ENCODE peak calls at places on chromosomes 6 and 20, in ten cellular contexts. D is IMR-90, M is stomach, Y is body of pancreas, K is adrenal gland, L is HepG2, S is HCT116, J is sigmoid colon, H is breast epithelium, I is spleen. P is an unnamed sample. For H3K9me3, the result is how much of the 10 kb centered on the place peaks cover.

GRCh38 chr6:2659882-2660281 is 90.8 kb downstream of the MYLK4 start:
- DNase-seq in D (peak), M (no peak), Y (no peak), K (no peak), L (no peak), S (no peak), J (no peak), H (no peak), I (no peak), P (no peak)

GRCh38 chr20:17933711-17934110 is 34.9 kb downstream of the SNX5 start:
- DNase-seq in D (no peak), M (no peak), Y (no peak), K (no peak), L (peak), S (no peak), J (no peak), H (no peak), I (no peak), P (no peak)

GRCh38 chr20:10369723-10370090 is 64.3 kb downstream of the MKKS start:
- DNase-seq in D (peak), M (peak), Y (no peak), K (no peak), L (no peak), S (no peak), J (no peak), H (no peak), I (no peak), P (no peak)

GRCh38 chr20:57991211-57991841 is 237.1 kb downstream of the ANKRD60 start:
- DNase-seq in D (no peak), M (no peak), Y (no peak), K (no peak), L (no peak), S (no peak), J (no peak), H (peak), I (no peak), P (no peak)

GRCh38 chr20:33909331-33909921 is 84.3 kb upstream of the RALY start:
- DNase-seq in D (peak), M (peak), Y (no peak), K (no peak), L (peak), S (peak), J (no peak), H (no peak), I (no peak), P (no peak)

GRCh38 chr6:3768502-3768901 is 17.0 kb upstream of the PXDC1 start:
- DNase-seq in D (no peak), M (no peak), Y (no peak), K (no peak), L (no peak), S (no peak), J (no peak), H (no peak), I (no peak), P (no peak)

GRCh38 chr6:170024940-170025339 is 265.9 kb downstream of the DLL1 start:
- DNase-seq in D (peak), M (peak), Y (peak), K (peak), L (no peak), S (no peak), J (peak), H (peak), I (peak), P (peak)

GRCh38 chr20:57620274-57620990 is at the start of gene ZBP1:
- DNase-seq in D (no peak), M (peak), Y (no peak), K (no peak), L (no peak), S (no peak), J (no peak), H (no peak), I (peak), P (no peak)

GRCh38 chr6:57013501-57013900 is 33.0 kb upstream of the KIAA1586 start:
- DNase-seq in D (peak), M (no peak), Y (no peak), K (no peak), L (no peak), S (no peak), J (no peak), H (no peak), I (no peak), P (no peak)

GRCh38 chr6:30670760-30671527 is 1.9 kb downstream of the DHX16 start:
- DNase-seq in D (no peak), M (no peak), Y (no peak), K (no peak), L (peak), S (no peak), J (no peak), H (no peak), I (no peak), P (no peak)
- TF ChIP-seq CTCF in D (peak), M (no peak), Y (no peak), K (no peak), L (peak), S (peak), J (no peak), H (no peak), I (no peak), P (no peak)

DNA sequence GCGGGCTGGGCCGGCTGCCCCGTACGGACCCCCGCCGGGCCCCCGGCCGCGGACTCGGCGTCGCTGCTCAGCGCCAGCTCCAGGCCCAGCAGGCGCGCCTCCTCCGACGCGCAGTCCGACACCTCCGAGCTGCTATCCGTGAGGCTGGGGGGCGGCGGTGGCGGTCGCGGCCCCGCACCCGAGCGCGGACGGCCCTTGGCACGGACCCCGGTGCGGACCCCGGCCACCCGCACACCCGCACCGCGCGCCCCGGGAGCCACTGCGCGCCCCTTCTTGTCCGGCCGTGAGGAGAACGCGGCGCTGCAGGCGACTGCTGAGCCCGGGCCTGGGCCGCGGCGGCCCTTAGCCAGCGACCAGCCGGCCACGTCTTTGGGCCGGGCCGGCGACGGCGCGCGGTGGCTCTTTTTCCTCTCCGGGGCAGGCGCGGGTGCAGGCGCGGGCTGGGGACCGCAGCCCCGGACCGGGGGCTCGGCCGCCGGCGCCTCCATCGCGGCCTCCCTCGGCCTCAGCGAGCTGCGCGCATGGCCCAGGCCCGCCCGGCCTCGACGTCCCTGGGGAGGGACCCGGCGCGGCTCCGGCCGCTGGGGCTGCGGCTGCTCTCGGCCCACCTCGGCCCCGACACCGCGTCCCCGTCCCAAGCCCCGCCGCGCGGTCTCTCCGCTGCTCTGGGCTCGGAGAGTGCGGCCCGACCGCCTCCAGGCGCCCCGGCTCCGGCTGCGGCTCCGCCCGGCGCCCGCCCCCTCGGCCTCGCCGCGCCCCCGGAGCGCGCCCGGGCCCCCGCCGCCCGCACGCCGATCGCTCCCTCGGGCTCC is 12.9 kb upstream of the TLDC2 start:
- DNase-seq in D (no peak), M (no peak), Y (peak), K (peak), L (no peak), S (no peak), J (no peak), H (no peak), I (peak), P (peak)
- TF ChIP-seq POLR2A in D (no peak), M (no peak), Y (no peak), K (peak), L (no peak), S (peak), J (no peak), H (no peak), I (no peak), P (no peak)

GRCh38 chr6:27451660-27452390 is 21.1 kb downstream of the ZNF184 start:
- DNase-seq in D (no peak), M (no peak), Y (no peak), K (no peak), L (no peak), S (no peak), J (no peak), H (no peak), I (no peak), P (no peak)

GRCh38 chr6:27442932-27443331 is 30.0 kb downstream of the ZNF184 start:
- DNase-seq in D (no peak), M (no peak), Y (no peak), K (no peak), L (no peak), S (no peak), J (no peak), H (no peak), I (no peak), P (no peak)

GRCh38 chr6:27452496-27452897 is 20.4 kb downstream of the ZNF184 start:
- DNase-seq in D (peak), M (no peak), Y (no peak), K (no peak), L (no peak), S (no peak), J (no peak), H (no peak), I (no peak), P (no peak)

DNA sequence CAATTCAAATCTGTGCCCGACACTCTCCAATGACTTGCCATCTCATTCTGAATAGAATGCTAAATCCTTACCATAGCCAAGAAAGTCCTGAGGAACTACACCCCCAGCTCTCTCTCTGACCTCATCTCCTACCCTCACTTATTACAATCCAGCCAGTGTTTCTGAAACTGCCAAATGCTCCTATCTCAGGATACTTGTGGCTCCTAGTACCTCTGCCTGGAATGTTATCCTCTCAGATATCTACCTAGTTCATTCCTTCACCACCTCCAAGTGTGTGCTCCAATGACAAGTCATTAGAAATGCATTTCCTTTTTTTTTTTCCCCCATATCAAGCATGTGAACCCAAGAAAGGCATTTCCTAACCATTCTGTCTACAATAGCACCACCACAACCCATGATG is 24.4 kb downstream of the ZNF184 start:
- DNase-seq in D (no peak), M (no peak), Y (no peak), K (no peak), L (no peak), S (no peak), J (no peak), H (no peak), I (no peak), P (no peak)
- H3K9me3 ChIP-seq in D (under half), M (half or more), Y (under half), K (under half), L (half or more), S (under half), J (half or more), H (half or more), I (half or more), P (half or more)

GRCh38 chr6:142943746-142944125 is 1.2 kb downstream of the HIVEP2 start:
- DNase-seq in D (peak), M (no peak), Y (peak), K (peak), L (peak), S (no peak), J (no peak), H (no peak), I (peak), P (no peak)

GRCh38 chr6:142946181-142946923 is 1.4 kb upstream of the HIVEP2 start:
- DNase-seq in D (peak), M (peak), Y (peak), K (peak), L (peak), S (peak), J (peak), H (peak), I (peak), P (peak)

GRCh38 chr6:142944126-142945066 is 580 bp downstream of the HIVEP2 start:
- DNase-seq in D (peak), M (peak), Y (peak), K (peak), L (peak), S (peak), J (peak), H (peak), I (peak), P (peak)

GRCh38 chr6:142945446-142946180 is 637 bp upstream of the HIVEP2 start:
- DNase-seq in D (no peak), M (peak), Y (peak), K (peak), L (no peak), S (no peak), J (no peak), H (peak), I (peak), P (peak)

GRCh38 chr6:142945071-142945445 is at the start of gene HIVEP2:
- DNase-seq in D (peak), M (peak), Y (peak), K (peak), L (peak), S (no peak), J (peak), H (peak), I (peak), P (peak)
- TF ChIP-seq CTCF in D (peak), M (no peak), Y (peak), K (no peak), L (no peak), S (no peak), J (no peak), H (no peak), I (no peak), P (no peak)

GRCh38 chr6:18327621-18328548 is 59.3 kb upstream of the RNF144B start:
- DNase-seq in D (no peak), M (peak), Y (no peak), K (no peak), L (no peak), S (no peak), J (peak), H (no peak), I (peak), P (no peak)
- TF ChIP-seq POLR2A in D (no peak), M (no peak), Y (no peak), K (no peak), L (no peak), S (no peak), J (no peak), H (no peak), I (no peak), P (no peak)

GRCh38 chr20:45407067-45407745 is 883 bp upstream of the DBNDD2 start:
- DNase-seq in D (no peak), M (peak), Y (peak), K (peak), L (no peak), S (no peak), J (peak), H (no peak), I (no peak), P (peak)
- H3K9me3 ChIP-seq in D (under half), M (under half), Y (under half), K (under half), L (under half), S (under half), J (under half), H (under half), I (under half), P (under half)

DNA sequence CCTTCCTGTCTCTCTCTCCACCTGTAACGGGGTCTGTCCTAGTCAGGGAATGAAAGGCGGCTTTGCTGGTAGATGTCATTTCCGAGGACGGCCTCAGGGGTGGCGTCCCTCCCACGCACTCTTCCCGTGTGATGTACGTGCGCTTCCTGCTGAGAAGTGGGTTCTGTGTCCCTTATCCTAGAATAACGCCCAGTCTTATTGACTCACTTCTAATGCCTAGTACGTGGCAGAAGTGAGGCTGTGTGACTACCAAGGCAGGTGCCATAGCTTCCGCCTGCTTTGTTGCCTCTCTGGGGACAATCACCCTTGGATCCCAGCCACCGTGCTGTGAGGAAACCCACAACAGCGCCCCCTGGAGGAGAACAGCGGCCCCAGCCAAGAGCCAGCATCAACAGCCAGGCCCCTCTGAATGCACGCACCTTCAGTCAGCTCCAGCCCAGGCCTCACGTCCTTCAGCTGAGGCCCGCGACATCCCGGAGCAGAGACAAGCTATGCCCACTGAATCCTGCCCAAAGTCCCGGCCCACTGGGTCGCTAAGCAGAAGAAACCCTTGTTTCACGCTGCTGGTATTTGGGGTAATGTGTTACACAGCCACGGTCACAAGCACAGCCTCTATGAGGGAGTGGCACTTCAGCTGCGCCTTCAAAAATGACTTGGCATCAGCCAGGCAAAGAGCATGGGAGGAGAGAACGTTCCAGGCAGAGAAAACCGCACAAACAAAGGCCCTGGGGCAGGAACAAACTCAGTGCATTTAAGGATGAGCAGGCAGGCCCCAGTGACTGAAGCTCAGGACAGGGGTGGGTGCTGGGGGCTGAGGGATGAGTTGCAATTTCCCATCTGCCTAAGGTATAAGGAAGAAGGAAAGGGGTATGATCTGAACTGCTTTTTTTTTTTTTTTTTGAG is 224.2 kb downstream of the NFATC2 start:
- DNase-seq in D (no peak), M (peak), Y (peak), K (peak), L (peak), S (peak), J (no peak), H (no peak), I (no peak), P (no peak)
- TF ChIP-seq CTCF in D (peak), M (peak), Y (peak), K (peak), L (peak), S (peak), J (no peak), H (no peak), I (no peak), P (peak)

P was measured in heart left ventricle.